ENCODE peak calls at places on chromosomes 11 and 22, in ten cellular contexts. S is neural progenitor cell; M is cardiac septum; U is activated T-cell treated with anti-CD3 and anti-CD28 coated beads, Interleukin-2, amount 50 U/mL, for 48 hours; J is NCI-H460; F is AG08396; T is naive thymus-derived CD4-positive, alpha-beta T cell; N is stimulated activated naive CD4-positive, alpha-beta T cell; L is NCI-H748 treated with DMSO at 0.1 percent for 48 hours; E is fibroblast of pulmonary artery. D is an unnamed sample.

GRCh38 chr11:19093976-19094375 is 23.0 kb upstream of the ZDHHC13 start:
- DNase-seq in S (no peak), M (no peak), U (no peak), J (no peak), F (no peak), T (no peak), N (no peak), L (no peak), E (peak), D (no peak)

GRCh38 chr11:134261626-134262488 is 8.5 kb downstream of the ACAD8 start:
- DNase-seq in S (peak), M (no peak), U (peak), J (no peak), F (peak), T (no peak), N (peak), L (no peak), E (peak), D (no peak)

GRCh38 chr11:97461934-97462333 is 1072.1 kb downstream of the JRKL start:
- DNase-seq in S (no peak), M (no peak), U (no peak), J (no peak), F (no peak), T (no peak), N (no peak), L (no peak), E (no peak), D (no peak)

GRCh38 chr11:75184051-75184450 is 33.1 kb downstream of the SLCO2B1 start:
- DNase-seq in S (no peak), M (no peak), U (no peak), J (no peak), F (no peak), T (no peak), N (no peak), L (no peak), E (no peak), D (no peak)

GRCh38 chr22:45318168-45318557 is 8.4 kb downstream of the FAM118A start:
- DNase-seq in S (peak), M (no peak), U (peak), J (no peak), F (peak), T (peak), N (peak), L (peak), E (peak), D (peak)

GRCh38 chr11:10695821-10696220 is 2.3 kb upstream of the IRAG1 start:
- DNase-seq in S (no peak), M (no peak), U (no peak), J (no peak), F (no peak), T (no peak), N (no peak), L (no peak), E (no peak), D (no peak)

GRCh38 chr11:134040386-134041297 is 28.2 kb upstream of the JAM3 start:
- DNase-seq in S (no peak), M (no peak), U (no peak), J (peak), F (peak), T (no peak), N (no peak), L (no peak), E (peak), D (peak)

GRCh38 chr11:61757213-61757862 is 4.9 kb downstream of the MYRF start:
- DNase-seq in S (no peak), M (no peak), U (no peak), J (no peak), F (no peak), T (no peak), N (no peak), L (no peak), E (no peak), D (no peak)

GRCh38 chr22:33018232-33018864 is 39.8 kb downstream of the SYN3 start:
- DNase-seq in S (peak), M (peak), U (peak), J (peak), F (peak), T (no peak), N (peak), L (no peak), E (peak), D (peak)

GRCh38 chr22:19878461-19879247 is 24.0 kb upstream of the GNB1L start:
- DNase-seq in S (no peak), M (peak), U (no peak), J (no peak), F (no peak), T (no peak), N (no peak), L (no peak), E (no peak), D (no peak)

GRCh38 chr11:113147249-113147648 is 167.1 kb upstream of the TTC12 start:
- DNase-seq in S (peak), M (no peak), U (no peak), J (no peak), F (no peak), T (no peak), N (no peak), L (peak), E (no peak), D (no peak)

GRCh38 chr11:34994859-34995258 is 78.4 kb downstream of the PDHX start:
- DNase-seq in S (no peak), M (no peak), U (no peak), J (no peak), F (no peak), T (no peak), N (no peak), L (no peak), E (no peak), D (no peak)

GRCh38 chr22:35589071-35589735 is 27.9 kb downstream of the MB start:
- DNase-seq in S (no peak), M (no peak), U (no peak), J (peak), F (no peak), T (no peak), N (no peak), L (no peak), E (peak), D (peak)

GRCh38 chr11:132874638-132875037 is 657.7 kb downstream of the OPCML start:
- DNase-seq in S (no peak), M (no peak), U (no peak), J (peak), F (peak), T (no peak), N (no peak), L (no peak), E (peak), D (peak)

GRCh38 chr11:12922980-12923507 is 86.1 kb upstream of the RASSF10 start:
- DNase-seq in S (no peak), M (no peak), U (no peak), J (no peak), F (no peak), T (no peak), N (no peak), L (no peak), E (peak), D (peak)

GRCh38 chr22:30763815-30764686 is 69.4 kb downstream of the OSBP2 start:
- DNase-seq in S (peak), M (no peak), U (peak), J (peak), F (peak), T (peak), N (peak), L (peak), E (peak), D (peak)

GRCh38 chr11:20087118-20087521 is 73.2 kb downstream of the DBX1 start:
- DNase-seq in S (no peak), M (no peak), U (no peak), J (no peak), F (peak), T (no peak), N (no peak), L (no peak), E (peak), D (peak)

GRCh38 chr11:94641167-94641761 is 74.1 kb downstream of the PIWIL4 start:
- DNase-seq in S (no peak), M (no peak), U (no peak), J (no peak), F (no peak), T (no peak), N (no peak), L (no peak), E (peak), D (no peak)

GRCh38 chr22:27507935-27508504 is 293.5 kb downstream of the MN1 start:
- DNase-seq in S (no peak), M (no peak), U (no peak), J (no peak), F (peak), T (no peak), N (no peak), L (no peak), E (no peak), D (no peak)

GRCh38 chr22:33864723-33865130 is 55.5 kb downstream of the LARGE1 start:
- DNase-seq in S (no peak), M (no peak), U (no peak), J (no peak), F (no peak), T (no peak), N (no peak), L (no peak), E (peak), D (no peak)

GRCh38 chr22:19896665-19897355 is 42.1 kb upstream of the GNB1L start:
- DNase-seq in S (no peak), M (no peak), U (no peak), J (no peak), F (no peak), T (peak), N (peak), L (no peak), E (no peak), D (no peak)

GRCh38 chr11:10255388-10256125 is 38.5 kb downstream of the SBF2 start:
- DNase-seq in S (no peak), M (no peak), U (no peak), J (no peak), F (no peak), T (no peak), N (no peak), L (peak), E (no peak), D (no peak)

D was measured in brain microvascular endothelial cell.